ENCODE peak calls at places on chromosomes 11 and 22, in seven cellular contexts. C is choroid plexus epithelial cell, M is GM13976, I is psoas muscle, S is HCT116, G is esophagus squamous epithelium, T is GM12865. Q is an unnamed sample.
A peak's percentile ranks its signal among the peaks of the same experiment; 100 is the strongest.

GRCh38 chr11:131824766-131825165 is 454.4 kb downstream of the NTM start:
- DNase-seq in C (peak; percentile 87), M (no peak), I (no peak), S (no peak), G (no peak), T (no peak), Q (no peak)

GRCh38 chr22:42701694-42702093 is 19.0 kb downstream of the A4GALT start:
- DNase-seq in C (no peak), M (no peak), I (no peak), S (no peak), G (no peak), T (no peak), Q (no peak)

GRCh38 chr11:122756417-122756816 is 81.9 kb upstream of the CRTAM start:
- DNase-seq in C (no peak), M (peak; percentile 63), I (peak; percentile 29), S (no peak), G (peak; percentile 9), T (peak; percentile 36), Q (peak; percentile 65)

GRCh38 chr11:107679255-107680024 is 32.4 kb downstream of the SLN start:
- DNase-seq in C (no peak), M (no peak), I (no peak), S (no peak), G (no peak), T (no peak), Q (no peak)

GRCh38 chr11:114257621-114258558 is 38.3 kb upstream of the NNMT start:
- DNase-seq in C (peak; percentile 59), M (peak; percentile 16), I (peak; percentile 69), S (no peak), G (no peak), T (no peak), Q (no peak)

GRCh38 chr11:46381836-46382643 is 571 bp downstream of the MDK start:
- DNase-seq in C (no peak), M (peak; percentile 60), I (no peak), S (no peak), G (no peak), T (no peak), Q (no peak)

GRCh38 chr11:68269414-68270081 is 2.2 kb downstream of the C11orf24 start:
- DNase-seq in C (peak; percentile 86), M (no peak), I (no peak), S (no peak), G (no peak), T (no peak), Q (no peak)

GRCh38 chr11:112412383-112412782 is 151.7 kb upstream of the PLET1 start:
- DNase-seq in C (peak; percentile 9), M (no peak), I (no peak), S (no peak), G (no peak), T (no peak), Q (no peak)

GRCh38 chr22:44139773-44140172 is 41.0 kb upstream of the PARVG start:
- DNase-seq in C (no peak), M (no peak), I (no peak), S (no peak), G (no peak), T (no peak), Q (no peak)

GRCh38 chr11:97269527-97269926 is 879.7 kb downstream of the JRKL start:
- DNase-seq in C (peak; percentile 26), M (no peak), I (no peak), S (no peak), G (no peak), T (peak; percentile 8), Q (no peak)

GRCh38 chr11:99509863-99510262 is 489.1 kb downstream of the CNTN5 start:
- DNase-seq in C (no peak), M (no peak), I (no peak), S (no peak), G (no peak), T (no peak), Q (no peak)

GRCh38 chr11:35491231-35491871 is 34.1 kb downstream of the PAMR1 start:
- DNase-seq in C (peak; percentile 93), M (no peak), I (no peak), S (no peak), G (no peak), T (no peak), Q (no peak)

GRCh38 chr11:12377824-12378593 is 638 bp downstream of the PARVA start:
- DNase-seq in C (peak; percentile 60), M (no peak), I (peak; percentile 81), S (peak; percentile 75), G (no peak), T (no peak), Q (no peak)

GRCh38 chr11:82183346-82183745 is 550.3 kb downstream of the FAM181B start:
- DNase-seq in C (no peak), M (no peak), I (no peak), S (no peak), G (no peak), T (no peak), Q (no peak)

GRCh38 chr22:44520695-44521094 is 22.7 kb upstream of the RTL6 start:
- DNase-seq in C (no peak), M (no peak), I (no peak), S (no peak), G (no peak), T (no peak), Q (no peak)

GRCh38 chr11:44270403-44271192 is 39.3 kb downstream of the ALX4 start:
- DNase-seq in C (peak; percentile 50), M (no peak), I (no peak), S (no peak), G (no peak), T (no peak), Q (no peak)

GRCh38 chr22:38109391-38110000 is 988 bp downstream of the BAIAP2L2 start:
- DNase-seq in C (no peak), M (no peak), I (no peak), S (no peak), G (no peak), T (no peak), Q (no peak)

GRCh38 chr22:27880778-27881394 is 38.2 kb downstream of the PITPNB start:
- DNase-seq in C (peak; percentile 91), M (no peak), I (no peak), S (peak; percentile 47), G (no peak), T (peak; percentile 71), Q (no peak)

GRCh38 chr11:32817181-32817842 is 12.4 kb upstream of the PRRG4 start:
- DNase-seq in C (no peak), M (no peak), I (no peak), S (no peak), G (no peak), T (no peak), Q (no peak)

GRCh38 chr11:78798567-78799170 is 224.0 kb upstream of the NARS2 start:
- DNase-seq in C (peak; percentile 77), M (peak; percentile 60), I (peak; percentile 74), S (peak; percentile 28), G (no peak), T (peak; percentile 63), Q (no peak)

GRCh38 chr22:19927696-19928095 is 13.9 kb upstream of the COMT start:
- DNase-seq in C (no peak), M (peak; percentile 4), I (no peak), S (no peak), G (no peak), T (no peak), Q (no peak)

GRCh38 chr11:116169776-116170175 is 603.0 kb downstream of the BUD13 start:
- DNase-seq in C (no peak), M (no peak), I (no peak), S (no peak), G (no peak), T (no peak), Q (no peak)

GRCh38 chr11:116168459-116168787 is 604.4 kb downstream of the BUD13 start:
- DNase-seq in C (no peak), M (no peak), I (no peak), S (no peak), G (no peak), T (no peak), Q (no peak)

GRCh38 chr11:116171271-116172140 is 601.3 kb downstream of the BUD13 start:
- DNase-seq in C (no peak), M (no peak), I (no peak), S (no peak), G (no peak), T (no peak), Q (no peak)

GRCh38 chr11:116172156-116172555 is 600.6 kb downstream of the BUD13 start:
- DNase-seq in C (no peak), M (no peak), I (no peak), S (no peak), G (no peak), T (no peak), Q (no peak)

GRCh38 chr11:116170526-116171120 is 602.2 kb downstream of the BUD13 start:
- DNase-seq in C (no peak), M (no peak), I (no peak), S (no peak), G (no peak), T (peak; percentile 12), Q (no peak)
- TF ChIP-seq CTCF in C (no peak), M (no peak), I (no peak), S (no peak), G (no peak), T (peak; percentile 37), Q (no peak)

DNA sequence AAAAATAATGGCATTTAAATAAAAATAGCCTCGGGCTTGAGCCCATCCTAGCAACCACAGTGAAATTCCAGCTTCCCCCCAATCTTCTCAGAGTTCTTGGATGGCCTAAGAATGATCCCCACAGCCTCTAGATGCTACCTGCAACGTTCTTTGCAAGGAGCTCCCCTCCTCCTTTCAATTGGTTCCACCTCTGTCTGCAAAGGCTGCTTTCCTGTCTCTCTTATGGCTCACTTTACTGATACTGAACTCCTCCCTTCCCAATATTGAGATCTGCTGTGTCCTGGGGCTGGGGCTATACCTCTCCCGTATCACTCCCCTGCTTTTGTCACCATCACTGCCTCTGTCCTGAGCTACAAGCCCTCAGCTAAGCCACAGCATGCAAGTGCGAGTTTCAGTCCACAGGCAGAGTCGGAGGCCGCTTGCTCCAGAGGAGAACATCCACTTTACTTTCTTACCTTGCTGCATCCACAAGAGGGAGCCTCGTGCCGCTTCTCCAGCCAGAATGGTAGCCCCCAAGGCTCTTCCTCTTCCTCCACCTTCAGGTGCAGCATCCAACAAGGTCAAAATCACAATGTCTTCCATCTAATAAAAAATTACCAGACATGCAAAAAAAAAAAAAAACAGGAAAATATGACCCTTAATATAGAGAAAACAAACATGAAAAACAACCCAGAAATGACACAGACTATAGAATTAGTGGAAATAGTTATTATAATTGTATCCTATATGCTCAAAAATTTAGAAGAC is 48.6 kb upstream of the TMEM45B start:
- DNase-seq in C (peak; percentile 58), M (no peak), I (no peak), S (peak; percentile 44), G (no peak), T (peak; percentile 27), Q (no peak)
- TF ChIP-seq CTCF in C (peak; percentile 87), M (no peak), I (no peak), S (peak; percentile 49), G (peak; percentile 17), T (peak; percentile 38), Q (no peak)

GRCh38 chr11:119157088-119157487 is 8.2 kb downstream of the ABCG4 start:
- DNase-seq in C (no peak), M (no peak), I (no peak), S (no peak), G (no peak), T (no peak), Q (no peak)
- TF ChIP-seq CTCF in C (no peak), M (no peak), I (no peak), S (no peak), G (no peak), T (no peak), Q (no peak)

GRCh38 chr11:8225589-8226036 is 38.1 kb downstream of the LMO1 start:
- DNase-seq in C (peak; percentile 68), M (peak; percentile 91), I (peak; percentile 67), S (peak; percentile 42), G (no peak), T (peak; percentile 73), Q (peak; percentile 56)
- TF ChIP-seq CTCF in C (peak; percentile 90), M (peak; percentile 84), I (peak; percentile 98), S (peak; percentile 89), G (peak; percentile 91), T (peak; percentile 90), Q (peak; percentile 84)